ENCODE peak calls at places on chromosomes 7 and 10, in four cellular contexts. Y, V, I and Z are unnamed samples.

GRCh38 chr10:95841711-95842498 is 65.9 kb upstream of the CC2D2B start:
- DNase-seq in V (no peak), I (peak), Y (peak), Z (peak)

GRCh38 chr10:131224106-131224505 is 87.4 kb downstream of the TCERG1L start:
- DNase-seq in V (no peak), Y (no peak), I (no peak), Z (no peak)

GRCh38 chr7:26653430-26653911 is 210.9 kb downstream of the SKAP2 start:
- DNase-seq in Y (no peak), V (no peak), I (no peak), Z (no peak)

GRCh38 chr7:101160917-101161316 is 4.5 kb downstream of the VGF start:
- DNase-seq in V (no peak), I (no peak), Y (no peak), Z (peak)

GRCh38 chr10:100508691-100509150 is 10.9 kb downstream of the SEC31B start:
- DNase-seq in I (no peak), Y (peak), V (no peak), Z (peak)

GRCh38 chr7:155774947-155775346 is 37.3 kb downstream of the SHH start:
- DNase-seq in I (no peak), Y (no peak), V (no peak), Z (no peak)

GRCh38 chr7:34451923-34452322 is 206.1 kb upstream of the NPSR1 start:
- DNase-seq in I (no peak), V (no peak), Y (no peak), Z (no peak)

GRCh38 chr7:155459133-155459866 is 1.4 kb downstream of the EN2 start:
- DNase-seq in V (no peak), Y (no peak), I (no peak), Z (peak)

GRCh38 chr7:128053023-128053422 is 21.8 kb upstream of the LRRC4 start:
- DNase-seq in V (no peak), I (no peak), Y (no peak), Z (peak)

GRCh38 chr10:43075612-43076003 is 1.3 kb upstream of the RET start:
- DNase-seq in I (no peak), Y (no peak), V (no peak), Z (peak)

GRCh38 chr7:95628831-95629439 is 32.6 kb upstream of the PDK4 start:
- DNase-seq in V (no peak), Y (no peak), I (no peak), Z (no peak)

GRCh38 chr10:86164216-86164774 is 202.3 kb downstream of the GRID1 start:
- DNase-seq in Y (peak), V (no peak), I (no peak), Z (no peak)

GRCh38 chr10:103837370-103838094 is 17.8 kb downstream of the SH3PXD2A start:
- DNase-seq in V (no peak), Y (no peak), I (no peak), Z (no peak)

GRCh38 chr7:84674236-84674913 is 479.8 kb upstream of the SEMA3A start:
- DNase-seq in Y (no peak), V (no peak), I (no peak), Z (no peak)

GRCh38 chr10:42783181-42783549 is 570 bp downstream of the BMS1 start:
- DNase-seq in I (no peak), Y (peak), V (no peak), Z (no peak)

GRCh38 chr7:29377718-29378117 is 183.1 kb downstream of the CHN2 start:
- DNase-seq in I (no peak), Y (no peak), V (no peak), Z (no peak)

GRCh38 chr7:30705008-30705407 is 22.8 kb upstream of the CRHR2 start:
- DNase-seq in Y (no peak), I (no peak), V (no peak), Z (no peak)

GRCh38 chr7:148620749-148621372 is 30.3 kb downstream of the C7orf33 start:
- DNase-seq in Y (peak), V (no peak), I (no peak), Z (no peak)

GRCh38 chr10:60943372-60944158 is 420 bp downstream of the RHOBTB1 start:
- DNase-seq in Y (peak), I (peak), V (no peak), Z (peak)

GRCh38 chr7:40763319-40764287 is 628.8 kb downstream of the SUGCT start:
- DNase-seq in V (no peak), I (no peak), Y (no peak), Z (peak)

GRCh38 chr10:11450427-11450826 is 161.0 kb downstream of the USP6NL start:
- DNase-seq in I (no peak), Y (no peak), V (no peak), Z (no peak)

GRCh38 chr10:24383681-24384106 is 174.8 kb downstream of the KIAA1217 start:
- DNase-seq in V (peak), I (peak), Y (peak), Z (peak)

GRCh38 chr10:80278480-80278879 is 11.0 kb downstream of the MAT1A start:
- DNase-seq in V (no peak), I (no peak), Y (no peak), Z (no peak)

GRCh38 chr10:36185096-36185495 is 543.0 kb upstream of the FZD8 start:
- DNase-seq in V (no peak), Y (no peak), I (no peak), Z (no peak)

GRCh38 chr7:276230-276835 is 13.6 kb upstream of the FOXL3 start:
- DNase-seq in V (no peak), I (no peak), Y (no peak), Z (no peak)

GRCh38 chr7:111025013-111025412 is 65.9 kb upstream of the LRRN3 start:
- DNase-seq in I (no peak), Y (peak), V (no peak), Z (no peak)

GRCh38 chr7:16916111-16916639 is 34.4 kb upstream of the AGR3 start:
- DNase-seq in I (no peak), V (no peak), Y (no peak), Z (no peak)

GRCh38 chr7:89514970-89515369 is 639.3 kb upstream of the STEAP1 start:
- DNase-seq in Y (no peak), V (no peak), I (no peak), Z (no peak)

GRCh38 chr7:8260871-8261707 is 878 bp downstream of the ICA1 start:
- DNase-seq in V (no peak), Y (no peak), I (no peak), Z (peak)

GRCh38 chr10:28925154-28925663 is 247.9 kb downstream of the BAMBI start:
- DNase-seq in Y (no peak), I (no peak), V (no peak), Z (no peak)

GRCh38 chr7:156021476-156021875 is 209.2 kb upstream of the SHH start:
- DNase-seq in V (no peak), Y (no peak), I (no peak), Z (no peak)

GRCh38 chr7:156768698-156769472 is 124.1 kb downstream of the LMBR1 start:
- DNase-seq in V (no peak), Y (no peak), I (no peak), Z (no peak)

GRCh38 chr7:102836206-102836938 is 76.4 kb upstream of the LRRC17 start:
- DNase-seq in Y (no peak), V (no peak), I (no peak), Z (no peak)

GRCh38 chr7:158028971-158029370 is 558.7 kb downstream of the PTPRN2 start:
- DNase-seq in I (no peak), Y (no peak), V (no peak), Z (no peak)
- TF ChIP-seq TCF12 in I (no peak), Y (no peak), V (no peak), Z (no peak)

GRCh38 chr10:76420725-76421124 is 989.3 kb downstream of the LRMDA start:
- DNase-seq in Y (no peak), I (no peak), V (no peak), Z (no peak)

GRCh38 chr10:76415559-76415958 is 984.1 kb downstream of the LRMDA start:
- DNase-seq in I (no peak), V (no peak), Y (no peak), Z (no peak)

GRCh38 chr10:76411719-76412435 is 980.5 kb downstream of the LRMDA start:
- DNase-seq in I (no peak), Y (no peak), V (no peak), Z (no peak)

DNA sequence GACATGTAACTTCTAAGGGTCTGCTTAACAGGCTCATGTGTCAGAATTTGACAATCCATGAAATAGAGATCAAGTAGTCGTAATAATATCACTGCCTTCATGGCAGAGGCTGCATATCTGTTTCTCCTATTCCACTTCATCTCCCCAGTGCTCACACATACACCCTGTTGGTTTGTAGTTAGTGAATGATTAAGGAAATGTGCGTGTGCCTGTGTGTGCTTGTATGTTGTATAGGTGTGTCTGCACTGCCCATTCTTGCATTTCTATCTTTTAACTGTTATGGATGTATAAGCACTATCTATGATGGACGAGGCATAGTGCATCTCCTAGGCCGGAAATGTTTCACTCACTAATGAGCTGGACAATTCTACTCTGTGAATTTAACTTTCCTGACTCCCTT is 985.2 kb downstream of the LRMDA start:
- DNase-seq in V (no peak), Y (no peak), I (no peak), Z (no peak)
- TF ChIP-seq TCF12 in V (no peak), Y (no peak), I (no peak), Z (no peak)

DNA sequence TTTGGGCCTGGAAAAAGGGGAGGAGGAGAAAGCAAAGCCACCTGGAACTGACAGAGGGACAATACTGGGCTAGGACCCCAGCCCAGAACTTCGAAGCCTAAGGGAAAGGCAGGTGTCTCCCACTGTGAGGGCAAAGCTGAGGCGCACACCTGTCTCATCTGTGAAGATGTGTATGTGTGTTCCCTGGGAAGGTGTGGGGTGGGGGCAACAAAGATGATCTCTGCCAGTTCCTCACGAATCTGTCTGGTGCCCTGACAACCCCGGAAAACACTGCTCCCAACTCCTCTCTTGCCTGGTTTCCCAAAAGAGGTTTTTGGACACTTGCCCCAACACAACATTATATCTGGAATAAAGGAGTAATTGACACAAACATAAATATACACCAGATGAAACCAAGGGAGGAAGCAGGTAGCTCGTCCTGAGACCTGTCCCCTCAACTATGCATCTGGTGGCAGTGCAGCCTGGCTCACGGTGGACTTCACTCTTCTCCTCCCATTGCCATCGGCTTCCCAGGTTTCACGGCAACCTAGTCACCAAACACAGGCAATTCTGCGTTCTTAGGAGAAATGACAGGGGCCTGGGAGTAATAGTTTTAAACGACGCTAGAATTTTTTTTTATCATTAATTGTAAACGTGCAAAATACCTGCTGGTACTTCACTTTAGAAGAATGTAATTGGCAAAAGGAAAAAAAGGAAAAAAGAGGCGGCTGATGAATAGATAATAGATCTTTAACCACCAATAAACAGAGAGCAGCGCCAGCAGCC is 1.7 kb upstream of the EMX2 start:
- DNase-seq in V (no peak), I (no peak), Y (no peak), Z (no peak)
- TF ChIP-seq TCF12 in V (no peak), I (no peak), Y (no peak), Z (no peak)

GRCh38 chr10:68560201-68560915 is at the start of gene TET1:
- DNase-seq in I (peak), Y (peak), V (no peak), Z (peak)
- TF ChIP-seq TCF12 in I (peak), Y (no peak), V (no peak), Z (peak)

GRCh38 chr10:26733750-26734568 is 36.5 kb downstream of the PDSS1 start:
- DNase-seq in I (no peak), V (no peak), Y (peak), Z (no peak)
- TF ChIP-seq TCF12 in I (no peak), V (no peak), Y (peak), Z (no peak)

GRCh38 chr7:105643384-105643783 is 62.1 kb upstream of the EFCAB10 start:
- DNase-seq in V (no peak), Y (no peak), I (no peak), Z (peak)
- TF ChIP-seq TCF12 in V (no peak), Y (no peak), I (peak), Z (no peak)

DNA sequence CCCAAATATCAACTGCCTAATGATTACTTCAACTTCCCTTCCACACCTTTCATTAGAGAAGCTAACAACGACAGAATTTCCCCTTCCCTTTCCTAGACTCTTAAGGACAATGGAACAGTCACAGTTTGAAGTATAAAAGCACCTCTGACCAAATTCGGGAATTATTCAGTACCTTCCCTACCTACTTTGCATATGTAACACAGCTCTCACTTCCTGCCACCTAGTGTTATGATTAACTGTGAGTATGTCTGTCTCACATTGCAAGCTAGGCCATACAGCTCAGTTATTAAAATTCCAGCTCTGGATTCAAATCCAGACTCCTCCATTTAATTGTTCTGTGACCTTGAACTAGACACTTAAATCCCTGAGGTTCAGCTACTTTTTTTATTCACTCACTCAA is 44.8 kb upstream of the HPSE2 start:
- DNase-seq in V (no peak), Y (no peak), I (no peak), Z (no peak)
- TF ChIP-seq TCF12 in V (no peak), Y (no peak), I (no peak), Z (no peak)

GRCh38 chr10:110087682-110088081 is 79.9 kb downstream of the ADD3 start:
- DNase-seq in V (no peak), Y (no peak), I (no peak), Z (no peak)
- TF ChIP-seq TCF12 in V (no peak), Y (no peak), I (no peak), Z (no peak)

GRCh38 chr10:112954974-112955735 is 5.1 kb downstream of the TCF7L2 start:
- DNase-seq in V (no peak), Y (no peak), I (no peak), Z (no peak)
- TF ChIP-seq TCF12 in V (no peak), Y (no peak), I (no peak), Z (no peak)

GRCh38 chr7:158028290-158028941 is 559.2 kb downstream of the PTPRN2 start:
- DNase-seq in V (no peak), Y (peak), I (no peak), Z (no peak)

GRCh38 chr7:158030071-158030470 is 557.6 kb downstream of the PTPRN2 start:
- DNase-seq in Y (no peak), V (no peak), I (no peak), Z (no peak)

GRCh38 chr7:158027646-158028045 is 560.0 kb downstream of the PTPRN2 start:
- DNase-seq in Y (no peak), V (no peak), I (no peak), Z (no peak)

GRCh38 chr7:158030566-158030965 is 557.1 kb downstream of the PTPRN2 start:
- DNase-seq in V (no peak), Y (no peak), I (no peak), Z (no peak)

DNA sequence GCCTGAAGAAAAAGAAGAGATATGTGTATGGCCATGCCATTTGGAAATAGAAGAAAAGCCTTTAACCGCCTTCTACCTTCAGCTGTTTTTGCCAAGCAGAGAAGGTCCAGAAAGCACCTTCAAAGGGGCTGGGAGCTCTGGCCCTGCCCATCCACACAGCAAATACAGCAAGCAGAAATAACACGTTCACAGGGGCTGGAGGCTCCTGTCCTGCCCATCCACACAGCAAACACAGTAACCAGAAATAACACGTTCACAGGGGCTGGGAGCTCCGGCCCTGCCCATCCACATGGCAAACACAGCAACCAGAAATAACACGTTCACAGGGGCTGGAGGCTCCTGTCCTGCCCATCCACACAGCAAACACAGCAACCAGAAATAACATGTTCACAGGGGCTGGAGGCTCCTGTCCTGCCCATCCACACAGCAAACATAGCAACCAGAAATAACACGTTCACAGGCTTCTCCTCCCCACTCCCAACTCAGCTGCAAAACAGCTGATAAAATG is 558.1 kb downstream of the PTPRN2 start:
- DNase-seq in Y (no peak), V (no peak), I (no peak), Z (no peak)
- TF ChIP-seq TCF12 in Y (no peak), V (no peak), I (no peak), Z (no peak)